ENCODE peak calls at places on chromosome 5, in nine cellular contexts. Q is IMR-90, U is fibroblast of lung, H is sigmoid colon, P is ovary, A is right lobe of liver, V is A549, S is stomach, Z is left ventricle myocardium inferior. E is an unnamed sample.

GRCh38 chr5:168822745-168823281 is 243.6 kb upstream of the PANK3 start:
- DNase-seq in Q (peak), U (no peak), H (no peak), P (no peak), A (no peak), V (no peak), S (no peak), Z (no peak), E (no peak)

GRCh38 chr5:63032343-63032742 is 453.7 kb downstream of the LRRC70 start:
- DNase-seq in Q (no peak), U (no peak), H (no peak), P (no peak), A (no peak), V (no peak), S (no peak), Z (no peak), E (no peak)

GRCh38 chr5:160787247-160787646 is 64.8 kb downstream of the ATP10B start:
- DNase-seq in Q (no peak), U (no peak), H (no peak), P (no peak), A (no peak), V (peak), S (peak), Z (no peak), E (no peak)

GRCh38 chr5:125461641-125462072 is 715.2 kb upstream of the ZNF608 start:
- DNase-seq in Q (no peak), U (no peak), H (no peak), P (no peak), A (no peak), V (no peak), S (no peak), Z (no peak), E (no peak)

GRCh38 chr5:40909723-40910122 is 426 bp downstream of the C7 start:
- DNase-seq in Q (peak), U (no peak), H (no peak), P (no peak), A (no peak), V (no peak), S (no peak), Z (no peak), E (no peak)

GRCh38 chr5:131418846-131419245 is 155.0 kb downstream of the CDC42SE2 start:
- DNase-seq in Q (no peak), U (no peak), H (no peak), P (no peak), A (no peak), V (no peak), S (no peak), Z (no peak), E (no peak)

GRCh38 chr5:150058480-150059126 is 27.8 kb downstream of the CSF1R start:
- DNase-seq in Q (peak), U (peak), H (peak), P (no peak), A (no peak), V (no peak), S (no peak), Z (no peak), E (no peak)

GRCh38 chr5:148353634-148354033 is 18.3 kb downstream of the SPINK9 start:
- DNase-seq in Q (no peak), U (no peak), H (no peak), P (no peak), A (no peak), V (no peak), S (no peak), Z (no peak), E (no peak)

GRCh38 chr5:62043289-62044274 is 262.4 kb upstream of the KIF2A start:
- DNase-seq in Q (no peak), U (no peak), H (no peak), P (no peak), A (no peak), V (no peak), S (no peak), Z (no peak), E (no peak)

GRCh38 chr5:51997908-51998307 is 614.7 kb downstream of the ISL1 start:
- DNase-seq in Q (no peak), U (no peak), H (no peak), P (no peak), A (no peak), V (no peak), S (no peak), Z (no peak), E (no peak)

GRCh38 chr5:73274870-73275756 is 102.1 kb downstream of the TMEM174 start:
- DNase-seq in Q (peak), U (no peak), H (peak), P (no peak), A (no peak), V (no peak), S (no peak), Z (no peak), E (no peak)

GRCh38 chr5:178433273-178433775 is 156.9 kb downstream of the COL23A1 start:
- DNase-seq in Q (no peak), U (no peak), H (peak), P (no peak), A (no peak), V (no peak), S (no peak), Z (no peak), E (no peak)

GRCh38 chr5:32506251-32506661 is 61.7 kb upstream of the ZFR start:
- DNase-seq in Q (peak), U (peak), H (peak), P (no peak), A (no peak), V (no peak), S (no peak), Z (peak), E (no peak)

GRCh38 chr5:9386945-9387344 is 158.9 kb downstream of the SEMA5A start:
- DNase-seq in Q (no peak), U (no peak), H (no peak), P (no peak), A (no peak), V (no peak), S (no peak), Z (no peak), E (no peak)

GRCh38 chr5:173878224-173878967 is 9.8 kb upstream of the CPEB4 start:
- DNase-seq in Q (no peak), U (no peak), H (no peak), P (peak), A (no peak), V (no peak), S (peak), Z (peak), E (no peak)

GRCh38 chr5:76391014-76391413 is 12.1 kb upstream of the IQGAP2 start:
- DNase-seq in Q (no peak), U (no peak), H (no peak), P (no peak), A (no peak), V (no peak), S (no peak), Z (no peak), E (no peak)
- H3K4me3 ChIP-seq in Q (no peak), U (no peak), H (no peak), P (no peak), A (no peak), V (no peak), S (no peak), Z (no peak), E (no peak)

DNA sequence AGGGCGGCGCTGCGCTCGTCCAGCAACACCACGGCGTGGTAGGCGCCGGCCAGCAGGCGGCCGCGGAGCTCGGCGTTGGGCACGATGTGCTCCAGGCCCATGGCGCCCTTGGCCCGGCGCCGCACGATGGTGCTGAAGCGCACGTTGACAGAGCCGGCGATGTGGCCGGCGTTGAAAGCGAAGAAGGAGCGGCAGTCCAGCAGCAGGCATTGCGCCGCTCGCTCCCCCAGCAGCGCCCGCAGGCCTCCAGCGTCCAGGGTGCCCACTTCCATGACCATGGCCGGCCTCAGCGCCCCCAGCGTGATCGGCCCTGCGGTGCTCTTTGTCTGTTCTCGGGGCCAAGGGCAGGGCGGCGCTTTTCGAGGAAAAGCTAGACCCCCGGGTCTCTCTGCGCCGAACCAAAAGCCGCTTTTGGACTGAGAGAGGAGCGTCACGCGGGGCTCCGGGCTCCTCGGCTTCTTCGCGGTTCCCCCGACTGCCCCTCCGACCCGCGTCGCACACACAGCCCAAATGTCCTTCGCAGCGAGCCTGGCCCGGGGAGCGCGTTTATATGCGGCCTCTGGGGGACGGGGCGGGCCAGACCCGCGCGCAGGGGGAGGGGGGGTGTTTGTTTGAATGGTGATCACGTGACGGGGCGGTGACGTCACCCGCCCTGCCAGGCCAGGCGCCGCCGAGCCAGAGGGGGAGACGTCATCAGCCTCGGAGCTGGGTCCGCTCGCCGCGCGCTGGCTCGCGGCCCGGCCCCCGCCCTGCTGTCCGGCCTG is at the start of gene DUSP1:
- DNase-seq in Q (peak), U (peak), H (peak), P (peak), A (peak), V (peak), S (peak), Z (peak), E (peak)
- TF ChIP-seq CTCF in Q (no peak), U (no peak), H (no peak), P (no peak), A (peak), V (peak), S (peak), Z (peak), E (peak)

GRCh38 chr5:23412515-23412914 is 94.9 kb upstream of the PRDM9 start:
- DNase-seq in Q (no peak), U (no peak), H (no peak), P (no peak), A (no peak), V (no peak), S (no peak), Z (no peak), E (no peak)

GRCh38 chr5:23405316-23406068 is 101.9 kb upstream of the PRDM9 start:
- DNase-seq in Q (no peak), U (peak), H (no peak), P (no peak), A (no peak), V (no peak), S (no peak), Z (no peak), E (no peak)

GRCh38 chr5:23412011-23412410 is 95.4 kb upstream of the PRDM9 start:
- DNase-seq in Q (no peak), U (peak), H (no peak), P (no peak), A (no peak), V (no peak), S (no peak), Z (no peak), E (no peak)

GRCh38 chr5:23411200-23411599 is 96.2 kb upstream of the PRDM9 start:
- DNase-seq in Q (no peak), U (no peak), H (no peak), P (no peak), A (no peak), V (no peak), S (no peak), Z (no peak), E (no peak)
- H3K27ac ChIP-seq in Q (no peak), U (no peak), H (no peak), P (no peak), A (no peak), V (peak), S (no peak), Z (no peak), E (no peak)

GRCh38 chr5:53381-54174 is 38.4 kb upstream of the PLEKHG4B start:
- DNase-seq in Q (peak), U (no peak), H (no peak), P (peak), A (no peak), V (peak), S (peak), Z (no peak), E (no peak)

GRCh38 chr5:51500-51823 is 40.5 kb upstream of the PLEKHG4B start:
- DNase-seq in Q (no peak), U (no peak), H (no peak), P (no peak), A (no peak), V (no peak), S (no peak), Z (no peak), E (no peak)

GRCh38 chr5:56561-57290 is 35.2 kb upstream of the PLEKHG4B start:
- DNase-seq in Q (peak), U (peak), H (no peak), P (no peak), A (no peak), V (no peak), S (no peak), Z (no peak), E (no peak)

GRCh38 chr5:54175-54730 is 37.7 kb upstream of the PLEKHG4B start:
- DNase-seq in Q (no peak), U (no peak), H (no peak), P (no peak), A (no peak), V (no peak), S (no peak), Z (no peak), E (no peak)

DNA sequence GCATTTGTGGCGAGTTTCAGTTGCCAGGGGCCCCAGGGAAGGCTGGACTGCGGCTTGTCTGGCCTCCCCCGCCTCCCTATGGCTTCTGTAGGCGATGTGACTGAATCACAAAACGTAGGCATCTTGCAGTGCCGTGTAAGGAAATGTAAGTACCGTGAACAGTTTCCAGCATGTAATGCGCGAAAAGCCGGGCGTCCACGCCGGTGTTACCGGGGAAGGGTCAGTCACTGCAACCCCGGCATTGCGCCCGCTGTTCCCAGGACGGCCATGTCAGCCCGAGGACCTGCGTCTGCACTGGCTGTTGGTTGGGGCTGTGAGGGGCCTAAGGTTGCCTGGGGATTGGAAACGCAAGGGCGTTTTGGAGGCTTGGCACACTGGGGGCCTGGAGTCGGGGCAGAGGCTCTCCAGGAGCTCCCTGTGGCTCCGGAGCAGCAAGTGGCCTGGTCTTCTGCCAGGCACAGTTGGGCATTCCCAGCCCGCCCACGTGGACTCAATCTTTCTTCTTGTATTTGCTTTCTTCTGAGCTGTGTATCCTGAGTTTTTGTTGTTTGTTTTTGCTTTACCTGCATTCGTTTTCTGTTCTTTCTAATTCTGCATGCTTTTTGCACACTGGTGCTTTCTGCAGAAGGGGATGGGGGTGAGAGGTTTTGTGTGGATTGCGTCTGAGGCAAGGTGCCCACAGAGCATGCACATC is 36.9 kb upstream of the PLEKHG4B start:
- DNase-seq in Q (no peak), U (no peak), H (no peak), P (no peak), A (no peak), V (no peak), S (no peak), Z (no peak), E (no peak)
- H3K4me3 ChIP-seq in Q (no peak), U (no peak), H (no peak), P (no peak), A (no peak), V (no peak), S (no peak), Z (no peak), E (no peak)

DNA sequence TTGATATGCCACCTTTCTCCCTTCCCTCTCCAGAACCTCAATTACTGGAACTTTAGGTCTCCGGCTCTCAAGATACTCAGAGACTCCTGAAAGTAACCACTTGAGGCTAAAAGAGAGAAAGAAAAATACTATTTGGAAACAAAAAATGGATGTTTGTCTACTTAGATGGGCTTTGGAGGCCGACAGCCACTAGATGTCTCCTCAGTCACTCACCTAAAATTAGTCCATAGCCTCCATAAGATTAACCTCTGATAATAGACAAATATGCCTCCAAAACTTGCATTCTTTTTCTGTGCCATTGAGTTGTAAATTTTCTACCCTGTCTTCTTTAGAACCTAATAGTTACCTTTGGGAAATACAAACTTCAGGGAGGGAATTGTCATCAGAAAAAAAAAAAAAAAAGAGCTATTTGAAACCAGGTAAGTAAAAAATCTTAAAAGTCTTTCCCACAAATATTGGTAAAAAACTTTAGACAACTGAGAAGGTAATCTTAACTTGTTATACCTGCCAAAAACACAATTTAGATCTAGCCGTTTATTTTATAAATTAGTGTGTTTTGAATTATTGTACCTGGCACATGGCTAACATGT is 11.2 kb upstream of the PCDH1 start:
- DNase-seq in Q (no peak), U (peak), H (no peak), P (no peak), A (no peak), V (no peak), S (no peak), Z (no peak), E (no peak)
- TF ChIP-seq CTCF in Q (peak), U (peak), H (no peak), P (no peak), A (peak), V (peak), S (no peak), Z (peak), E (no peak)

E was measured in lower lobe of right lung.